ENCODE peak calls at places on chromosomes 3 and 15, in five cellular contexts. D is stimulated activated CD8-positive, alpha-beta memory T cell treated with anti-CD3 and anti-CD28 coated beads, Interleukin-4, amount 100 ng/mL, for 4 hours; A is activated CD8-positive, alpha-beta memory T cell treated with anti-CD3 and anti-CD28 coated beads for 48 hours; U is stimulated activated naive CD4-positive, alpha-beta T cell; Q is stimulated activated naive CD8-positive, alpha-beta T cell treated with anti-CD3 and anti-CD28 coated beads, Interleukin-15, Interleukin-2, amounts not matched to agents 100 U/mL and 50 U/mL, for 24 hours. O is an unnamed sample.

GRCh38 chr3:66478923-66479322 is 21.9 kb downstream of the LRIG1 start:
- DNase-seq in Q (no peak), A (no peak), D (no peak), U (no peak), O (no peak)

GRCh38 chr15:40471105-40471777 is 457 bp downstream of the CHST14 start:
- DNase-seq in A (no peak), D (no peak), U (peak), Q (peak), O (peak)

GRCh38 chr3:155495387-155495786 is 201.9 kb upstream of the STRIT1 start:
- DNase-seq in D (no peak), A (no peak), Q (no peak), U (no peak), O (no peak)

GRCh38 chr15:86162172-86162591 is 82.5 kb downstream of the AGBL1 start:
- DNase-seq in A (no peak), Q (no peak), U (no peak), D (no peak), O (no peak)

GRCh38 chr3:194787072-194787471 is 101.4 kb downstream of the FAM43A start:
- DNase-seq in A (no peak), D (no peak), U (no peak), Q (no peak), O (no peak)

GRCh38 chr3:16936233-16936632 is 51.5 kb downstream of the PLCL2 start:
- DNase-seq in U (peak), D (no peak), Q (no peak), A (no peak), O (peak)

GRCh38 chr3:43948013-43948412 is 257.3 kb downstream of the ABHD5 start:
- DNase-seq in U (no peak), Q (peak), A (no peak), D (no peak), O (no peak)

GRCh38 chr3:94162700-94163099 is 99.8 kb downstream of the NSUN3 start:
- DNase-seq in U (no peak), D (no peak), A (no peak), Q (no peak), O (no peak)

GRCh38 chr3:45654344-45654934 is 34.8 kb upstream of the SACM1L start:
- DNase-seq in D (no peak), Q (no peak), A (no peak), U (no peak), O (no peak)

GRCh38 chr3:194030372-194030771 is 105.6 kb upstream of the HES1 start:
- DNase-seq in A (no peak), D (no peak), U (no peak), Q (no peak), O (no peak)

GRCh38 chr15:36907295-36907694 is 193.1 kb downstream of the MEIS2 start:
- DNase-seq in Q (no peak), D (no peak), A (no peak), U (no peak), O (no peak)

GRCh38 chr3:194687638-194688206 is 2.0 kb downstream of the FAM43A start:
- DNase-seq in U (peak), D (peak), A (peak), Q (peak), O (peak)

GRCh38 chr3:73999501-73999900 is 374.8 kb upstream of the PDZRN3 start:
- DNase-seq in Q (no peak), A (no peak), U (no peak), D (no peak), O (no peak)

GRCh38 chr3:4744405-4745239 is 234.6 kb upstream of the BHLHE40 start:
- DNase-seq in Q (no peak), U (no peak), A (no peak), D (no peak), O (no peak)

GRCh38 chr3:71372369-71372768 is 211.2 kb downstream of the FOXP1 start:
- DNase-seq in A (no peak), Q (no peak), D (no peak), U (no peak), O (no peak)

GRCh38 chr15:88636039-88636438 is 2.8 kb upstream of the ISG20 start:
- DNase-seq in D (no peak), U (peak), A (no peak), Q (peak), O (peak)

GRCh38 chr15:99282129-99282528 is 30.8 kb downstream of the LRRC28 start:
- DNase-seq in A (no peak), U (no peak), D (no peak), Q (no peak), O (no peak)

O was measured in naive thymus-derived CD4-positive, alpha-beta T cell.